ENCODE peak calls at places on chromosomes 3 and 15, in eight cellular contexts. Q, J, R, Z, S, E, V and W are unnamed samples.

GRCh38 chr15:65818927-65819562 is 27.0 kb upstream of the DENND4A start:
- DNase-seq in E (no peak), S (no peak), J (no peak), Q (no peak), Z (peak), R (no peak), V (no peak), W (no peak)

GRCh38 chr15:100718075-100718980 is 115.9 kb downstream of the ASB7 start:
- DNase-seq in V (no peak), S (no peak), J (no peak), Q (no peak), E (no peak), Z (no peak), R (no peak), W (no peak)

GRCh38 chr3:45273681-45274515 is 47.8 kb upstream of the TMEM158 start:
- DNase-seq in V (no peak), R (no peak), S (no peak), J (no peak), Q (peak), Z (no peak), E (no peak), W (no peak)

GRCh38 chr15:75043509-75044257 is 20.3 kb downstream of the PPCDC start:
- DNase-seq in R (peak), J (no peak), E (peak), V (peak), Z (peak), Q (peak), S (peak), W (peak)

GRCh38 chr3:164550857-164551256 is 527.4 kb downstream of the SI start:
- DNase-seq in R (no peak), S (no peak), J (no peak), Q (no peak), Z (no peak), V (no peak), E (no peak), W (no peak)

GRCh38 chr3:9142346-9142745 is 107.1 kb downstream of the SRGAP3 start:
- DNase-seq in R (peak), V (no peak), J (peak), Q (peak), S (no peak), Z (no peak), E (no peak), W (no peak)

GRCh38 chr15:86541540-86541939 is 461.9 kb downstream of the AGBL1 start:
- DNase-seq in J (no peak), R (no peak), S (no peak), E (no peak), V (no peak), Q (no peak), Z (no peak), W (no peak)

GRCh38 chr3:112605285-112605684 is 35.7 kb downstream of the CCDC80 start:
- DNase-seq in S (peak), R (peak), E (no peak), V (no peak), Z (no peak), Q (peak), J (no peak), W (no peak)

GRCh38 chr15:40471105-40471777 is 457 bp downstream of the CHST14 start:
- DNase-seq in E (peak), Z (peak), V (peak), J (no peak), Q (no peak), S (no peak), R (no peak), W (peak)

GRCh38 chr15:32119694-32120330 is 89.5 kb downstream of the CHRNA7 start:
- DNase-seq in S (no peak), V (no peak), Z (no peak), E (no peak), Q (no peak), R (no peak), J (no peak), W (no peak)

GRCh38 chr3:46684881-46685280 is 8.6 kb downstream of the ALS2CL start:
- DNase-seq in Q (no peak), E (no peak), V (no peak), S (no peak), J (no peak), R (no peak), Z (no peak), W (no peak)

GRCh38 chr15:45030743-45031142 is 7.7 kb downstream of the SORD start:
- DNase-seq in R (no peak), S (no peak), V (no peak), Q (no peak), Z (no peak), J (no peak), E (no peak), W (no peak)

GRCh38 chr15:42474857-42475256 is 16.1 kb downstream of the ZNF106 start:
- DNase-seq in E (no peak), S (no peak), Q (no peak), Z (no peak), V (no peak), J (no peak), R (no peak), W (no peak)

GRCh38 chr3:43707998-43708397 is 17.3 kb downstream of the ABHD5 start:
- DNase-seq in Z (no peak), Q (peak), R (peak), S (peak), J (no peak), V (no peak), E (no peak), W (no peak)

GRCh38 chr15:29613951-29614382 is 208.3 kb downstream of the TJP1 start:
- DNase-seq in S (no peak), V (no peak), J (no peak), R (no peak), Q (no peak), E (no peak), Z (no peak), W (peak)

GRCh38 chr3:196968233-196969000 is at the start of gene PIGZ:
- DNase-seq in Z (peak), E (peak), R (no peak), J (peak), Q (peak), S (no peak), V (no peak), W (peak)

GRCh38 chr15:77096541-77096940 is 25.6 kb upstream of the TSPAN3 start:
- DNase-seq in R (no peak), S (no peak), E (no peak), V (no peak), Z (no peak), J (no peak), Q (no peak), W (no peak)

DNA sequence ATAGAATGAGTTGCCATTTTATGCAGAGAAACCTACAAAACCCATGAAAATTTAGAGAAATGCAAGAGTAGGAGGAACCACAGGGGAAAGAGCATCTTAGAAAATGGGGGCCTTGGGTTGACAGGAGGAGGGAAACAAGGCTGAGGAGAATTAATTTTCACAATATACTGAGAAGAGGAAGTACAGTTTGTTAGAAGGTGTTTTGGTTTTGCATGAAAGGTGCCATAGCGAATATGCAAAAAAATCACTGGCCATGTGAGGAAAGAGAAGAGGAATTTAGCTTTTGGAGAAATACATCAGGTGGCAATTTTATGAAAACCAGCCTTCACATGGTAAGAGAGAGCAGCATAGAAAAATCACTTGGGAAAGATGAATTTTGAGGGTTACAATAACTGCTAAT is 413.9 kb upstream of the C2CD4B start:
- DNase-seq in Q (no peak), V (no peak), E (no peak), Z (no peak), S (no peak), J (no peak), R (no peak), W (no peak)
- TF ChIP-seq CTCF in Q (no peak), V (no peak), E (no peak), Z (no peak), S (no peak), J (no peak), R (no peak), W (no peak)

GRCh38 chr3:65168547-65168946 is 480.7 kb upstream of the ADAMTS9 start:
- DNase-seq in V (no peak), Z (no peak), J (no peak), Q (no peak), S (no peak), R (no peak), E (no peak), W (no peak)

GRCh38 chr3:65173841-65174240 is 486.0 kb upstream of the ADAMTS9 start:
- DNase-seq in Q (peak), S (no peak), J (no peak), V (no peak), R (no peak), Z (no peak), E (no peak), W (no peak)

GRCh38 chr3:65166531-65166930 is 478.7 kb upstream of the ADAMTS9 start:
- DNase-seq in J (no peak), S (no peak), E (no peak), Q (no peak), R (no peak), V (no peak), Z (no peak), W (no peak)

GRCh38 chr3:65174713-65175112 is 486.9 kb upstream of the ADAMTS9 start:
- DNase-seq in Z (no peak), R (no peak), J (no peak), E (no peak), S (no peak), V (no peak), Q (no peak), W (no peak)

DNA sequence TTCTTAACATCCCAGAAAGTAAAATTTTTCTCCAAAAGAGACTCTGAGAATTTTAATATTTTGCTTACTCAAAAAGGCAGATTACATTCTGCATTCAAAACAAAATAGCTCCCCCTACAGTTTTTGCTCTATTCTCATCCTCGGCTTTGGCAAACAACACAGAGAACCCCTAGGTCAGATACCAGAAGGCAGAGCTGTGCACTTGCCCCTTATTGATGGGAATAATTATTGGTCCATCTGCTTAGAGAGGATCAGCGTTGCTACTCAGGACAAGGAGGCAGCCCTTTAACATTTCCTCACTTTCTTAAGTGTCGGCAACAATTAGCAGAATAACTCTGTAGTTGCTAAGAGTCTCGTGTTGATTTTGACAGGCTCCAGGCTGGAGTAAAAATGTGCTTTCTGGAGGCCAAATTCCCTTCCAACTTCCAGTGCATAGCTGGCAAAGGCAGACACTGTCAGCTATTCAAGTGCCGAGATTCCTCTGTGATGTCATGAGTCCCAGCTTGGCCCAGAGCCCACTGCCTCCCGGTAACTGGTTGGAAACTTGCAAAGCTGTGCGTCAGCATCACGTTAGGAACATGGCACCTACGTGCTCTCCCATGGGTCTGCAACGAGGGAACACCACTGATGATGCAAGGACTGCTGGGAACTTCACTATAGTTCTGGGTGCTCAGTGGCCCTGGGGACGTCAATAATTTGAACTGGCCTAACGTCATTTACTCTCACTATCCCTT is 482.7 kb upstream of the ADAMTS9 start:
- DNase-seq in R (peak), Q (peak), E (peak), S (peak), J (no peak), Z (no peak), V (peak), W (peak)
- TF ChIP-seq CTCF in R (peak), Q (peak), E (peak), S (peak), J (peak), Z (no peak), V (peak), W (peak)

DNA sequence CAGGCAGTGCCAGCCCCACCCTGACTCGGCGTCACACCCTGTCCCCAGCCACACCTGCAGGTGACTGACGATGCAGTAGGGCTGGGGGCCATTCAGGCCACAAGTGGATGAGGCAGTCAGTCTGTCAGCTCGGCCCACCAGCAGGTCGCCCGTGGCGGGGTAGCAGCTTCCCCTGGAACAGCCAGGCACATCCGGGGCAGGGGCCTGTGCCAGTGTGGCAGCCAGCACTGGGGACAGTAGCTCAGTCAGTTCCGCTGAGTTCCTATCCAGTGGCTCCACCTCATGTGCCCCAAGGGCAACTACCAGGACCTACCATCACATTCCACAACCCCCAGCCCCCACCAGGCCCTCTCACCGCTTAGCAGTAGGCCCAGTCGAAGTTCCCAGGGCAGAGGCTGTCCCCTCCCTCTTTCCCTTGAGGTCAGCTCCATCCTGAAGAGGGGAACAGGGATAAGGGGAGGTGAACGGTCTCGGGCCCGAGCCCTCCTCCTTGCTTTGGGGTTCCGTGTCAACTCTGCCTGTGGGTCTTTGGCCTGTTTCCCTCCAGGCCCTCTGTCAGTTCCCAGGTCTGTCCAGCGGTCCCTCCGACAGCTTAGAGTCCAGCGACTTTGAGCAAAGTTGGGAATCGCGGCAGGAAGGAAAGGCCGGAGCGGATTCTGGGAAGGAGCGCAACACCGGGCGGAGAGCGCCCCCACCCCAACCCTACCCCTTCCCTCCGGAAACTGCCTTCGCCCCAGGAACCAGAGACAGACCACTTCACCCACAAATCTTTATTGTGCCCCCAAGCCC is at the start of gene LAMB2:
- DNase-seq in E (peak), R (peak), V (peak), Q (peak), S (peak), J (peak), Z (no peak), W (peak)
- TF ChIP-seq CTCF in E (no peak), R (peak), V (no peak), Q (no peak), S (no peak), J (no peak), Z (no peak), W (no peak)

GRCh38 chr3:114460459-114460858 is 166.6 kb downstream of the TIGIT start:
- DNase-seq in J (no peak), R (no peak), E (no peak), Q (no peak), V (no peak), S (no peak), Z (no peak), W (no peak)
- TF ChIP-seq CTCF in J (no peak), R (no peak), E (no peak), Q (no peak), V (no peak), S (no peak), Z (no peak), W (no peak)

DNA sequence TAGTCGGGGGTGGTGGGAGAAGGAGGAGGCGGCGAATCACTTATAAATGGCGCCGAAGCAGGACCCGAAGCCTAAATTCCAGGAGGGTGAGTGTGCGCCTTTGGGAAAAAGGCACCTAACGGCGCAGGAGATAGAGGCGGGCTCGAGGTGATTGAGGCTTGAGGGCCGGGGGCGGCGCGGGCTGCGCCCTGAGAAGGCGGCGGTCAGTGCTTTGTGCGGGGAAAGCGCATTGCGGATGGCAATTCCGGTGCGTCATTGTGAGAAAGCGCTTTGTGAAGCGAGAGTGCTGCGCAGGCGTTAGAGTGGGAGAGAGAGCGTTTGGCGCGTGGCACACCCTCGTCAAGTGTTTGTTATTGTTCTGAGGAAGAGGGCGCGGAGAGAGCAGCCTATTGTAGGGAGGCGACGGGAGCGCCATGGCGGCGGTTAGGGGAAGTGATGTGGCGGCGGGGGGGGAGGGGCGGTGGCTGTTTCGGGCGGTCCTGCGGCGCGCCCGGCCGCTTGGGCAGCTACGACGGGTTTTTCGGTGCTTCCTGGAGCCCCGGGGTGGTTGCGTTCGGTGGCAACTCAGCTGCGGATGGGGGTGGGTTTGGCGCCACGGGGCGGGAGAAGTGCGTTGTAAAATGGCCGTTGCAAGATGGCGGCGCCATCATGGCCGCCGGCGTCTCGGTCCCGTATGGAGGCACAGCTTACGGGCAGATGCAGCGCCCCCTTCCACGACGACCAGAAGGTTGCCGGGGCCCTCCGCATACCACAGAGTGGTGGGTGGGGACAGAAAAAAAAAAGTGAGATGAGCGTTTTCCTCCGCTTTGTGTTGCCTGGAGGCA is 494 bp downstream of the MORF4L1 start:
- DNase-seq in Q (peak), V (peak), S (peak), Z (peak), E (peak), J (peak), R (peak), W (peak)
- TF ChIP-seq CTCF in Q (peak), V (peak), S (peak), Z (peak), E (no peak), J (peak), R (peak), W (no peak)

GRCh38 chr3:12334786-12335185 is 45.9 kb downstream of the PPARG start:
- DNase-seq in Q (peak), J (no peak), Z (no peak), V (no peak), E (no peak), R (no peak), S (no peak), W (no peak)

GRCh38 chr3:12323237-12323636 is 34.4 kb downstream of the PPARG start:
- DNase-seq in Z (no peak), S (no peak), R (no peak), J (no peak), Q (no peak), E (no peak), V (no peak), W (no peak)

GRCh38 chr3:12325594-12326295 is 36.9 kb downstream of the PPARG start:
- DNase-seq in V (no peak), E (no peak), R (no peak), Z (no peak), Q (no peak), S (no peak), J (no peak), W (no peak)

GRCh38 chr3:12328132-12328915 is 39.5 kb downstream of the PPARG start:
- DNase-seq in V (no peak), Q (no peak), E (no peak), J (no peak), Z (no peak), R (no peak), S (no peak), W (peak)

DNA sequence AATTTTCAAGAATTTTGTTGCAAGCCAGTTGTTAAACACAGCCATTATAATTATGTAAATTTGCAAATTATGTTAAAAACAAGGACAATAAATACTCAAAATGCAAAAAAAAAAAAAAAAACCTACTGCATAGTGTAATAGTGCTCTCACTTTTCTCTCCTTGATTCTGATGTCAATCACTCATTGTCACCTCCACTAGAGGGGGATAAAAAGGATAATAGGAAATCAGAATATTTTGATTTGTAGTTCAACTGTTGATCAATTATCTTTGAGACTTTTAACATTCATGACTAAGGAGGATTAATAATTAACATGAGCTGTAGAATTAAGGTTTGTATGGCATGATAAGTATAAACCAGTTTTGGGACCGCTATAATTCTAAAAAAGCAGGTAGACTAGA is 40.2 kb downstream of the PPARG start:
- DNase-seq in R (no peak), J (no peak), E (no peak), S (no peak), Z (no peak), Q (no peak), V (no peak), W (no peak)
- TF ChIP-seq CTCF in R (no peak), J (no peak), E (no peak), S (no peak), Z (no peak), Q (no peak), V (no peak), W (no peak)

GRCh38 chr3:169295126-169295525 is 368.4 kb downstream of the MECOM start:
- DNase-seq in S (no peak), R (no peak), J (no peak), V (no peak), Q (peak), E (no peak), Z (no peak), W (no peak)
- TF ChIP-seq CTCF in S (peak), R (peak), J (peak), V (no peak), Q (peak), E (peak), Z (peak), W (peak)